ENCODE peak calls at places on chromosomes 12 and 14, in five cellular contexts. X, K, E, I and L are unnamed samples.

GRCh38 chr14:95875831-95876768 is 532 bp upstream of the TUNAR start:
- DNase-seq in X (no peak), E (no peak), I (no peak), K (peak), L (peak)

GRCh38 chr14:89690139-89690538 is 264.4 kb downstream of the EFCAB11 start:
- DNase-seq in K (no peak), E (no peak), X (no peak), I (no peak), L (no peak)

GRCh38 chr12:53751336-53752191 is at the start of gene CISTR:
- DNase-seq in X (peak), K (peak), E (no peak), I (no peak), L (peak)

GRCh38 chr14:71725802-71726638 is 206.2 kb upstream of the RGS6 start:
- DNase-seq in I (no peak), X (no peak), E (no peak), K (no peak), L (no peak)

GRCh38 chr12:19437996-19438395 is 1.3 kb upstream of the AEBP2 start:
- DNase-seq in I (no peak), K (no peak), X (no peak), E (no peak), L (no peak)

GRCh38 chr14:31297701-31298344 is 90.2 kb upstream of the HECTD1 start:
- DNase-seq in E (no peak), X (peak), I (no peak), K (no peak), L (no peak)

GRCh38 chr14:102088012-102088792 is 1.4 kb upstream of the HSP90AA1 start:
- DNase-seq in I (no peak), E (no peak), X (peak), K (peak), L (peak)

GRCh38 chr12:94140556-94140955 is 7.8 kb upstream of the PLXNC1 start:
- DNase-seq in E (no peak), K (no peak), X (peak), I (no peak), L (peak)

GRCh38 chr14:45038865-45039264 is 45.1 kb upstream of the PRPF39 start:
- DNase-seq in X (no peak), K (no peak), I (no peak), E (no peak), L (no peak)

GRCh38 chr12:31029916-31030562 is 43.6 kb upstream of the DDX11 start:
- DNase-seq in X (no peak), E (no peak), I (no peak), K (no peak), L (no peak)

GRCh38 chr14:54133896-54134295 is 177.3 kb upstream of the BMP4 start:
- DNase-seq in I (no peak), X (no peak), E (no peak), K (no peak), L (no peak)

GRCh38 chr12:9615420-9616135 is 7.9 kb upstream of the KLRB1 start:
- DNase-seq in E (no peak), K (no peak), I (no peak), X (peak), L (no peak)

GRCh38 chr12:112125250-112125999 is at the start of gene TRAFD1:
- DNase-seq in I (peak), X (peak), E (peak), K (peak), L (peak)

GRCh38 chr12:28955491-28955890 is 193.6 kb upstream of the FAR2 start:
- DNase-seq in E (no peak), X (no peak), I (no peak), K (no peak), L (no peak)

GRCh38 chr12:56591961-56592360 is 38.2 kb downstream of the BAZ2A start:
- DNase-seq in E (no peak), K (no peak), I (no peak), X (no peak), L (no peak)

GRCh38 chr12:13347241-13348043 is 150.9 kb downstream of the EMP1 start:
- DNase-seq in K (no peak), I (no peak), X (no peak), E (no peak), L (no peak)

GRCh38 chr12:112901271-112901670 is 5.5 kb upstream of the OAS1 start:
- DNase-seq in E (no peak), K (no peak), X (no peak), I (no peak), L (no peak)

GRCh38 chr12:38201461-38202276 is 114.9 kb upstream of the ALG10B start:
- DNase-seq in X (no peak), K (no peak), I (no peak), E (no peak), L (no peak)

GRCh38 chr14:93804654-93805053 is 16.4 kb upstream of the PRIMA1 start:
- DNase-seq in X (no peak), I (no peak), K (no peak), E (no peak), L (no peak)

GRCh38 chr12:45191239-45191638 is 24.7 kb upstream of the ANO6 start:
- DNase-seq in E (no peak), I (no peak), X (no peak), K (no peak), L (no peak)

GRCh38 chr12:100163416-100164152 is 20.9 kb upstream of the BLTP3B start:
- DNase-seq in E (peak), I (peak), X (peak), K (peak), L (peak)

GRCh38 chr12:103680591-103681065 is 93.6 kb downstream of the STAB2 start:
- DNase-seq in I (no peak), X (no peak), E (no peak), K (no peak), L (no peak)

GRCh38 chr14:63483315-63483714 is 59.9 kb downstream of the PPP2R5E start:
- DNase-seq in X (no peak), I (no peak), E (no peak), K (no peak), L (no peak)

GRCh38 chr12:54273981-54274380 is 5.9 kb downstream of the CBX5 start:
- DNase-seq in E (no peak), K (no peak), X (no peak), I (no peak), L (no peak)

GRCh38 chr12:26786491-26787124 is 46.4 kb downstream of the ITPR2 start:
- DNase-seq in E (no peak), K (no peak), I (no peak), X (no peak), L (no peak)

GRCh38 chr14:91058017-91058675 is 2.3 kb downstream of the RPS6KA5 start:
- DNase-seq in E (no peak), X (no peak), K (no peak), I (no peak), L (no peak)

GRCh38 chr12:102528111-102528510 is 47.7 kb upstream of the IGF1 start:
- DNase-seq in E (no peak), X (no peak), I (no peak), K (no peak), L (no peak)

GRCh38 chr12:95838125-95838524 is 20.6 kb upstream of the SNRPF start:
- DNase-seq in X (no peak), K (no peak), E (no peak), I (no peak), L (no peak)

GRCh38 chr12:131130311-131130911 is 176.7 kb downstream of the ADGRD1 start:
- DNase-seq in E (no peak), K (no peak), X (no peak), I (no peak), L (no peak)

GRCh38 chr14:62289471-62289870 is 527.3 kb downstream of the SNAPC1 start:
- DNase-seq in X (no peak), I (no peak), E (no peak), K (no peak), L (no peak)

GRCh38 chr12:4107436-4107878 is 166.1 kb upstream of the CCND2 start:
- DNase-seq in K (peak), X (peak), I (no peak), E (no peak), L (peak)

GRCh38 chr12:53045646-53046045 is 4.2 kb upstream of the TNS2 start:
- DNase-seq in X (no peak), K (no peak), E (no peak), I (no peak), L (no peak)

GRCh38 chr12:108807476-108807875 is 49.9 kb downstream of the SSH1 start:
- DNase-seq in I (no peak), X (no peak), E (no peak), K (no peak), L (no peak)

GRCh38 chr12:45991289-45992249 is 1.2 kb upstream of the SCAF11 start:
- DNase-seq in X (peak), E (peak), I (peak), K (peak), L (peak)

GRCh38 chr12:121688966-121689365 is 19.5 kb upstream of the MORN3 start:
- DNase-seq in I (no peak), K (no peak), E (no peak), X (no peak), L (no peak)

GRCh38 chr14:43539210-43539609 is 967.9 kb downstream of the FSCB start:
- DNase-seq in X (no peak), K (no peak), E (no peak), I (no peak), L (no peak)
- TF ChIP-seq CTCF in X (no peak), K (no peak), E (no peak), I (no peak), L (no peak)

DNA sequence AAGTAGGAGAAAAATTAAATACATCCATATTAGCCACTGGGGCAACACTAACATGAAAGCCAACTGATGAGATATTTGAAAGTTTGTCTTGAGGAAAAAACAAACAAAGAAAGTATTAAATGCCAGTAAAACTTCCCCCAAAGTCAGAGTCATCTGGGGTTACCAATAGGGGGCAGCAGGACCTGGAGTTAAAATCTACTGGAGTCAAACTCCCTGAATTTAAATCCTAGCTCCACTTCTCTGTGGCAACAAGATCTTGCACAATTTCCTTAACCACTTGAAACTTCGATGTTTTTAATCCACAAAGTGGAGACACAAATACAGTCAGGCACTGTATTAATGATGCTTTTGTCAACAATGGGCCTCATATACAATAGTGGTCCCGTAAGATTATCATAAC is 14.4 kb downstream of the PLEKHG7 start:
- DNase-seq in X (no peak), I (no peak), K (no peak), E (no peak), L (no peak)
- TF ChIP-seq CTCF in X (no peak), I (peak), K (no peak), E (peak), L (peak)

DNA sequence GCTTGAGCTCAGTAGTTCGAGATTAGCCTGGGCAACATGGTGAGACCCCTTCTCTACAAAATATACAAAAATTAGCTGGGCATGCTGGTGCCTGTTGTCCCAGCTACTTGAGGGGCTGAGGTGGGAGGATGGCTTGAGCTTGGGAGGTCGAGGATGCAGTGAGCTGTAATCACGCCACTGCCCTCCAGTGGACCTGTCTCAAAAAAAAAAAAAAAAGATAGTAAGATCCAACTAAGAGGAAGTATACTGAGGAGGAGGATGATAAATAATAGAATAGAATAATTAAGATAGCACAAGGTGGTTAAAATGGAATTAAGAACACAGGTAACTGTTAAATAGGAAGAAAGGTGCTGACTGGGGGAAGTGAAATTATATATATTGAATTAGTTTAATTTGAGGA is 37.0 kb upstream of the BAZ1A start:
- DNase-seq in K (no peak), X (peak), I (no peak), E (no peak), L (no peak)
- TF ChIP-seq CTCF in K (no peak), X (no peak), I (no peak), E (no peak), L (no peak)

GRCh38 chr12:76921891-76922664 is 43.3 kb upstream of the CSRP2 start:
- DNase-seq in E (no peak), X (no peak), I (no peak), K (no peak), L (no peak)

GRCh38 chr12:76929499-76929898 is 50.7 kb upstream of the CSRP2 start:
- DNase-seq in E (no peak), X (no peak), I (no peak), K (no peak), L (no peak)

GRCh38 chr12:76922821-76923315 is 44.0 kb upstream of the CSRP2 start:
- DNase-seq in X (no peak), E (no peak), K (no peak), I (no peak), L (no peak)

DNA sequence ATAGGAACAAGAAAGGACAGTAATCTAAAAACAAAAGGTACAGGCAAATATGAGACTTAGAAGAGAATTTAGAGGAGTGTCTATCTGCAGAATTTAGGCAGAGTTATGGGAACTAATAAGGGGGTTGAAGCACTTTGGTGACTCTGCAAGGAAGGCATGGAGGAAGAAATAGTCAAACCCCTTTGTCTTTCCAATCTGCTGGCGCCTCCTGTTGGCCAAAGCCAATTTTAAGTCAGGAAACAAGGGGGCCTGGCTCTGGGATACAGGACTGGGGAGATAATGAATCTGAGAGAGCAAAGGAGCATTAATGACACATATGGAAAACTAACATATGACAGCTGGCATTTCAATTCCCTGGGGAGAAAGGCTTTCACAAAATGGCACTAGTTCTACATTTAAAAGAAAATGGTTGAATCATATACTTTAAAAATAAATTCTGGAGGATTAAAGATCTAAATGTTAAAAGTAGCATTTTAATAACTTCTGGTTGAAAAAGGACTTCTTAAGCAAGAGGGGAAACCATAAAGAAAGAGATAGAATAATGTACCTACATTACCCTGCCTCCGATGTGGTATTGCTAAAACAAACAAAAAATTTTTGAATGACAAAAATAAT is 48.5 kb upstream of the CSRP2 start:
- DNase-seq in X (peak), I (no peak), K (no peak), E (no peak), L (peak)
- TF ChIP-seq CTCF in X (peak), I (peak), K (no peak), E (no peak), L (peak)